ENCODE peak calls at places on chromosomes 4 and X, in four cellular contexts. I is HepG2, C is sigmoid colon, L is endothelial cell of umbilical vein. P is an unnamed sample.

GRCh38 chrX:13121020-13121419 is 76.6 kb upstream of the FAM9C start:
- DNase-seq in L (no peak), I (no peak), C (no peak), P (no peak)

GRCh38 chr4:118224239-118224829 is 128.5 kb downstream of the PRSS12 start:
- DNase-seq in L (peak), C (no peak), I (peak), P (peak)

GRCh38 chr4:165560941-165561340 is 182.1 kb downstream of the CPE start:
- DNase-seq in L (no peak), I (no peak), C (no peak), P (no peak)

GRCh38 chr4:23929248-23929647 is 39.4 kb upstream of the PPARGC1A start:
- DNase-seq in L (no peak), C (no peak), I (no peak), P (no peak)

GRCh38 chr4:152572417-152573086 is 36.7 kb upstream of the FBXW7 start:
- DNase-seq in C (no peak), L (peak), I (no peak), P (peak)

GRCh38 chrX:109987884-109988283 is 15.0 kb upstream of the TMEM164 start:
- DNase-seq in C (no peak), L (peak), I (no peak), P (no peak)

GRCh38 chr4:2132438-2132837 is 73.3 kb downstream of the NAT8L start:
- DNase-seq in C (no peak), I (no peak), L (no peak), P (no peak)

GRCh38 chr4:4415806-4416805 is 29.2 kb downstream of the NSG1 start:
- DNase-seq in I (no peak), C (peak), L (no peak), P (no peak)

GRCh38 chr4:82899339-82899738 is 1.2 kb upstream of the THAP9 start:
- DNase-seq in I (no peak), C (no peak), L (peak), P (no peak)

GRCh38 chr4:4574792-4575191 is 32.9 kb upstream of the STX18 start:
- DNase-seq in I (no peak), C (no peak), L (peak), P (no peak)

GRCh38 chr4:176726803-176727202 is 65.9 kb downstream of the VEGFC start:
- DNase-seq in L (no peak), I (no peak), C (no peak), P (no peak)

GRCh38 chr4:55512922-55513571 is 33.7 kb downstream of the CLOCK start:
- DNase-seq in C (no peak), L (no peak), I (peak), P (no peak)

GRCh38 chr4:173346074-173346473 is 11.9 kb upstream of the HMGB2 start:
- DNase-seq in L (no peak), I (no peak), C (no peak), P (no peak)

GRCh38 chr4:150236626-150237025 is 158.4 kb downstream of the DCLK2 start:
- DNase-seq in L (peak), I (no peak), C (no peak), P (no peak)

GRCh38 chr4:54237770-54238169 is 8.7 kb downstream of the PDGFRA start:
- DNase-seq in I (no peak), L (no peak), C (no peak), P (no peak)
- H3K4me3 ChIP-seq in I (no peak), L (no peak), C (no peak), P (no peak)

DNA sequence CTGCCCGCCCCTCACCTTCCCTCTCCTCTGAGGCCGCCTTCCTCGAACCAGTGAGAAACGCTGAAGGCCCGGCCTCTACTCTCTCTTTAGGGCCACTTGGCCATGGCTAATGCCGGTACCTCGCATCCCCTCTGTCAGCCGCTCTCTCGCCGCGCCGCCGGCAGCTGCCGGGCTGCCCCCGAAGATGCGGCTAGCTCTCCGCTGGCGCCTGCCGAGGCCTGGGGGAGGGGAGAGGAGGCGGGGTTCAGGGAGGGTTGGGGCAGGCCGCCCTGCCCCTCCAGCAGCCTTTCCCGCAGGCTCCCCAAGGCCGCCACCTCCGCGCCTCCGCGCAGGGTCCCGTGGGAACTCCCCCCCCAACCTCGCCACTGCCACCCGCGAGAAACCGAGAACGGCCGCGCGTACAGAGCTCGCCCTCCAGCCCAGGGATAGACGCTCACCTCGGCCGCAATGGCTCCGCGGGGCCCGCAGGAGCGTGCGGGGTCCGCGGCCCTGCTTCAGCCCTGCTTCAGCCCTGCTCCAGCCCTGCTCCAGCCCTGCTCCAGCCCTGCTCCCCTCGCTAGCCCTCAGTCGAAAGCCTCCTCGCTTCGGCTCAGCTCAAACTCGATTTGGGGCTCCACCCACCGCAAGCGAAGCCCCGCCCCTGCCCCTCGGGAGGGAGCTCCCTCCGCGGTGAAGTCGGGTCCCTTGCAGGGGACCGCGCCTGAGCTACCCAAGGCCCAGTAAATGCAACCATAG is at the start of gene HUWE1:
- DNase-seq in I (peak), C (peak), L (peak), P (peak)
- TF ChIP-seq POLR2AphosphoS5 in I (peak), C (peak), L (peak), P (no peak)

GRCh38 chrX:150984164-150984824 is 1.2 kb downstream of the HMGB3 start:
- DNase-seq in I (no peak), C (no peak), L (no peak), P (no peak)
- H3K4me3 ChIP-seq in I (peak), C (peak), L (peak), P (peak)

GRCh38 chr4:94548571-94548970 is 96.8 kb downstream of the PDLIM5 start:
- DNase-seq in I (peak), L (peak), C (no peak), P (peak)
- TF ChIP-seq POLR2AphosphoS5 in I (no peak), L (peak), C (no peak), P (no peak)

DNA sequence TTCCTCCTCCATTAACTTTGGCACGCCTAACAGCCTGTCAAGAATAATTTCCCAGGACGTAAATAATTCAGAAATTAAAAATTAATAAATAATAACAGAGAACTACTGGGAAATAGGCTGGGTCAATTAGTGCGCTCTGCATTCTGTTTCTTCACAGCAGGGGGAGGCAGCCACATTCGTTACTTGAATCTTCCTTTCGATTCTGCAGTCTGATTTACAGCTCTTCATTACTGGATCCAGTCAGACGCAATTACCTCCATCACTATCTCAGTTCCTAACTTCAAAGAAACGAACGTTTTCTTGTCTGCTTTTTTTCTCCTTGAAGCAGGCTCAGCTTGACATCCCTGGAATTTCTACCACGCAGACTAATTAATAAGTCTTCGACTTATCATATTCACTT is 9.0 kb upstream of the RPL34 start:
- DNase-seq in I (no peak), C (no peak), L (no peak), P (no peak)
- H3K4me3 ChIP-seq in I (no peak), C (peak), L (no peak), P (no peak)

GRCh38 chrX:150506486-150506885 is 61.9 kb upstream of the MTM1 start:
- DNase-seq in I (no peak), L (peak), C (no peak), P (no peak)
- TF ChIP-seq POLR2AphosphoS5 in I (no peak), L (no peak), C (no peak), P (no peak)

GRCh38 chrX:2710496-2710895 is 19.4 kb downstream of the CD99 start:
- DNase-seq in C (peak), I (no peak), L (no peak), P (no peak)
- H3K4me3 ChIP-seq in C (peak), I (no peak), L (peak), P (no peak)